ENCODE peak calls at places on chromosomes 2 and 18, in six cellular contexts. H is small intestine; M is SJSA1; B is neural progenitor cell; Q is A549; V is naive thymus-derived CD4-positive, alpha-beta T cell. K is an unnamed sample.
A peak's percentile ranks its signal among the peaks of the same experiment; 100 is the strongest.

GRCh38 chr2:174247474-174248186 is 702 bp downstream of the OLA1 start:
- DNase-seq in M (no peak), H (peak; percentile 71), B (no peak), V (no peak), Q (no peak), K (peak; percentile 24)

GRCh38 chr2:226583715-226584114 is 215.9 kb downstream of the IRS1 start:
- DNase-seq in Q (peak; percentile 71), H (peak; percentile 71), B (no peak), V (no peak), M (peak; percentile 89), K (peak; percentile 75)

GRCh38 chr2:203790134-203790533 is 77.4 kb upstream of the CTLA4 start:
- DNase-seq in H (no peak), Q (no peak), B (no peak), V (no peak), M (no peak), K (no peak)

GRCh38 chr2:86628091-86628522 is 4.4 kb upstream of the RNF103 start:
- DNase-seq in Q (no peak), V (no peak), M (no peak), B (no peak), H (peak; percentile 68), K (no peak)

GRCh38 chr2:65040414-65041261 is 15.6 kb upstream of the CEP68 start:
- DNase-seq in Q (peak; percentile 90), B (peak; percentile 82), M (peak; percentile 68), H (peak; percentile 83), V (peak; percentile 43), K (peak; percentile 88)

GRCh38 chr2:96811916-96812315 is 4.2 kb upstream of the CNNM3 start:
- DNase-seq in Q (no peak), H (no peak), V (no peak), M (no peak), B (no peak), K (no peak)

GRCh38 chr18:10162340-10162739 is 248.5 kb downstream of the VAPA start:
- DNase-seq in M (no peak), H (no peak), Q (no peak), V (no peak), B (no peak), K (no peak)

GRCh38 chr18:73939391-73939790 is 208.2 kb downstream of the FBXO15 start:
- DNase-seq in B (no peak), H (no peak), V (no peak), M (no peak), Q (no peak), K (no peak)

GRCh38 chr2:71060211-71060610 is 8.2 kb upstream of the NAGK start:
- DNase-seq in H (no peak), B (no peak), Q (no peak), M (no peak), V (no peak), K (no peak)

GRCh38 chr2:101930019-101930418 is 61.7 kb upstream of the IL1R2 start:
- DNase-seq in V (no peak), Q (no peak), M (no peak), B (no peak), H (no peak), K (no peak)

GRCh38 chr2:136010126-136010525 is 24.7 kb upstream of the DARS1 start:
- DNase-seq in B (no peak), V (no peak), Q (no peak), M (no peak), H (no peak), K (no peak)

GRCh38 chr2:166031054-166031453 is 77.5 kb upstream of the TTC21B start:
- DNase-seq in V (no peak), H (no peak), B (no peak), M (no peak), Q (no peak), K (peak; percentile 34)

GRCh38 chr2:26938399-26938798 is 32.0 kb upstream of the MAPRE3 start:
- DNase-seq in Q (no peak), M (no peak), B (no peak), V (no peak), H (no peak), K (no peak)

GRCh38 chr2:120820885-120821279 is 85.2 kb downstream of the GLI2 start:
- DNase-seq in H (no peak), B (no peak), M (peak; percentile 80), Q (no peak), V (no peak), K (peak; percentile 79)

GRCh38 chr2:180291552-180292421 is 284.7 kb upstream of the CWC22 start:
- DNase-seq in H (no peak), M (no peak), B (no peak), V (no peak), Q (peak; percentile 31), K (no peak)

GRCh38 chr2:182831097-182831496 is 35.3 kb downstream of the FRZB start:
- DNase-seq in V (no peak), H (no peak), B (no peak), M (no peak), Q (no peak), K (no peak)

GRCh38 chr2:3492951-3493609 is 26.3 kb downstream of the ADI1 start:
- DNase-seq in B (no peak), M (no peak), V (no peak), Q (no peak), H (no peak), K (no peak)

GRCh38 chr2:227765788-227766187 is 20.1 kb downstream of the SCYGR8 start:
- DNase-seq in Q (no peak), V (no peak), H (no peak), M (no peak), B (no peak), K (no peak)

GRCh38 chr2:227767830-227768229 is 22.1 kb downstream of the SCYGR8 start:
- DNase-seq in Q (no peak), B (no peak), H (no peak), V (no peak), M (no peak), K (no peak)

GRCh38 chr2:227766361-227766883 is 20.7 kb downstream of the SCYGR8 start:
- DNase-seq in V (peak; percentile 23), B (peak; percentile 90), M (peak; percentile 58), Q (peak; percentile 85), H (peak; percentile 85), K (peak; percentile 79)

GRCh38 chr2:227759411-227760113 is 13.9 kb downstream of the SCYGR8 start:
- DNase-seq in V (no peak), B (peak; percentile 29), Q (no peak), M (no peak), H (peak; percentile 50), K (no peak)

DNA sequence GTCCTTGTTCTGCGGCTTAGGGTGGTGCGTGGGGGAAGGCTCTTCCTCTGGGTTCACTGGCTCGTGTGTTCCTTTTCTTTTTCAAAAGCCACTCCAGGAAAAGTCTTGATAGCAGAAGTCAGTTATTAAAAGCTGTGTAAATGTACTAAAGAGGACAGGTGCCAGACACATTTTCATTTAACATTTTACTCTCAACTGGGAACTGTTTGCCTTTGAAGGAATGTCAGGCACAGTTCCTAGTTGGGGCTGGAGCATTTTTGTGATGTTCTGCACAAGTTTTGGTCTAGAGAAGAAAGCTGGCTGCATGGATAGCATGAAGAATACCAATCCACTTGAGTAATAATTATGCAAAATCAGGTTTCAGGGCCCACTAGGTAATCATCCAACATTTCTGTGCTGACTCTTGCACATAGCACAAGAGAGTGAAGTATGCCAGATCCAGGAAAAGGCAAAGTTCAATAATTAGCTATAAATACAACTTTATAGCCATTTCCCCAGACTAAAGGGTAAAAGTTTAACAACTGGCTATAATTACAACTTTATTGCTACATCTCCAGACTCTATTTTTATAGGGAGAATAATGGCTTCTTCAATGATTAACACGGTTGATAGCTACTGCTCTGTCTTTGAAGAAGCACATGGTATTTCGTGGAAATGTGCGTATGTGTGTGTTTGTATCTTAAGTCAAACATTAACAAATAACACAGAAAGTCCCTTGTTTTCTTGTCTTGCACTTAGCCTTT is 16.2 kb downstream of the SCYGR8 start:
- DNase-seq in Q (peak; percentile 84), B (no peak), V (no peak), H (peak; percentile 94), M (no peak), K (no peak)
- H3K4me1 ChIP-seq in Q (peaks cover 37% of the 10 kb centered on the region), B (peaks cover 5% of the 10 kb centered on the region), V (no peaks in the 10 kb centered on the region), H (peaks cover 8% of the 10 kb centered on the region), M (peaks cover 4% of the 10 kb centered on the region), K (peaks cover 9% of the 10 kb centered on the region)

DNA sequence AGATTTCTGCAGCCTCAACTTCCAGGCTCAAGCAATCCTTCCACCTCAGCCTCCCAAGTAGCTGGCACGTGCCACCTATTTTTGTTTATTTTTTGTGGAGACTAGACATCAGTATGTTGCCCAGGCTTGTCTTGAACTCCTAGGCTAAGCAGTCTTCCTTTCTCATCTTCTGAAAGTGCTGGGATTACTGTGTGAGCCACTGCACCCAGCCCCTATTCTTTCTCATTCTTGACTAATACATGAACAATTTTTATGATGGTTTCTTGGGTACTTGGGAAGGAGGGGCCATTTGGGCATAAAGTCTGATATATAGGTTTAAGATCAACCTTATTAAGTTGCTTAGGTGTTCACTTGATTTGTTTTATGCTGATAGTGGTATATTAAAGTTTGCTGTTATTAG is 26.2 kb downstream of the EPC2 start:
- DNase-seq in Q (peak; percentile 11), H (no peak), V (no peak), B (no peak), M (no peak), K (no peak)
- H3K9me3 ChIP-seq in Q (no peaks in the 10 kb centered on the region), H (no peaks in the 10 kb centered on the region), V (no peaks in the 10 kb centered on the region), B (no peaks in the 10 kb centered on the region), M (no peaks in the 10 kb centered on the region), K (peaks cover 4% of the 10 kb centered on the region)

GRCh38 chr2:110799376-110799775 is 67.0 kb downstream of the ACOXL start:
- DNase-seq in H (no peak), V (no peak), Q (no peak), B (no peak), M (no peak), K (no peak)
- H3K4me1 ChIP-seq in H (no peaks in the 10 kb centered on the region), V (no peaks in the 10 kb centered on the region), Q (no peaks in the 10 kb centered on the region), B (peaks cover 18% of the 10 kb centered on the region), M (no peaks in the 10 kb centered on the region), K (no peaks in the 10 kb centered on the region)

GRCh38 chr2:12223732-12224131 is 477.3 kb downstream of the LPIN1 start:
- DNase-seq in Q (no peak), H (no peak), B (no peak), V (no peak), M (no peak), K (no peak)
- H3K9me3 ChIP-seq in Q (peaks cover 3% of the 10 kb centered on the region), H (no peaks in the 10 kb centered on the region), B (no peaks in the 10 kb centered on the region), V (peaks cover 16% of the 10 kb centered on the region), M (peaks cover 15% of the 10 kb centered on the region), K (peaks cover 19% of the 10 kb centered on the region)

DNA sequence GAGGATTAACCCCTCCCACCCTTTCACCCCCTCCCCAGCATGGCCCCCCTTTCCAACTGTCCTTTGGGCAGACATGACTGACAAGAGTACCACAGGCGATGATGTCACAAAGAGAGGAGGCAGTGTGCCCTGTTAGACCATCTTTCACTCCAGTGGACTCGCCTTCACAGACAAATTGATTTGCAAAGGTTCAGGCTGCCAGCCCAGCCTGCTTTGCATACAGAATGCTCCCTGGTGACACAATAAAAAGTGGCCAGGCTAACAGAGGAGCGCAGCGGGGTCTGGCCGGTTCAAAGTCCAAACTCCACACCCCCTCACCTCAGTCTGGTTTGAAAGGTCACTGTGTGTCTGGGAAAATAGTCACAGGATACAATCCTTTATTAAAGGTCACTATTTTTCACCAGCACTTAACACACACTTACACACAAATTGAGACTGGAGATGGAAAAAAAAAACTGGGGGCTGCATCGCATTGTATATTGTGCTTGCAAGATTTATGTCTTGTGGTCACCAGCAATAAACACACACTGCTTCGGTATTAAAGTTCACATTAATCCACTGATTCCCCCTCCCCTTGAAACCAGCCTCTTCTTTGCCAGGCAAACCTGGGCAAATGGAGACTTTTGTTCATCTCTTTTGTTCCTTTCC is 236.9 kb downstream of the BCL11A start:
- DNase-seq in Q (no peak), H (peak; percentile 71), V (no peak), B (peak; percentile 61), M (no peak), K (no peak)
- H3K4me1 ChIP-seq in Q (no peaks in the 10 kb centered on the region), H (peaks cover 3% of the 10 kb centered on the region), V (no peaks in the 10 kb centered on the region), B (peaks cover 22% of the 10 kb centered on the region), M (no peaks in the 10 kb centered on the region), K (no peaks in the 10 kb centered on the region)